ENCODE peak calls at places on chromosomes 7 and 10, in five cellular contexts. J, C, E, L and O are unnamed samples.

GRCh38 chr10:11270858-11271179 is 253.1 kb downstream of the CELF2 start:
- DNase-seq in J (no peak), C (no peak), E (no peak), L (no peak), O (no peak)

GRCh38 chr7:170551-171363 is 21.6 kb upstream of the FAM20C start:
- DNase-seq in J (no peak), C (no peak), E (no peak), L (peak), O (no peak)

GRCh38 chr7:142626420-142627035 is 122.7 kb upstream of the PRSS1 start:
- DNase-seq in J (peak), C (peak), E (peak), L (peak), O (no peak)

GRCh38 chr7:100545636-100546128 is 6.7 kb downstream of the AGFG2 start:
- DNase-seq in J (peak), C (peak), E (peak), L (peak), O (peak)

GRCh38 chr7:155980841-155981240 is 168.6 kb upstream of the SHH start:
- DNase-seq in J (no peak), C (no peak), E (peak), L (peak), O (no peak)

GRCh38 chr10:47458466-47459154 is 25.3 kb downstream of the ANXA8 start:
- DNase-seq in J (no peak), C (peak), E (no peak), L (no peak), O (no peak)

GRCh38 chr7:144057954-144058353 is 9.2 kb downstream of the OR2A5 start:
- DNase-seq in J (no peak), C (peak), E (no peak), L (no peak), O (no peak)

GRCh38 chr10:2861632-2862210 is 205.6 kb upstream of the PFKP start:
- DNase-seq in J (no peak), C (no peak), E (no peak), L (no peak), O (no peak)

GRCh38 chr7:18693401-18693800 is 197.9 kb downstream of the HDAC9 start:
- DNase-seq in J (no peak), C (peak), E (no peak), L (no peak), O (peak)

GRCh38 chr7:27165089-27165654 is at the start of gene HOXA9:
- DNase-seq in J (no peak), C (no peak), E (no peak), L (peak), O (peak)

GRCh38 chr10:84293574-84294016 is 34.8 kb upstream of the CCSER2 start:
- DNase-seq in J (no peak), C (no peak), E (no peak), L (no peak), O (no peak)

GRCh38 chr10:125008689-125009579 is 67.0 kb downstream of the ZRANB1 start:
- DNase-seq in J (no peak), C (no peak), E (no peak), L (no peak), O (no peak)

GRCh38 chr10:118369806-118370205 is 27.7 kb upstream of the FAM204A start:
- DNase-seq in J (no peak), C (no peak), E (no peak), L (no peak), O (no peak)

GRCh38 chr7:51456471-51457060 is 140.0 kb upstream of the COBL start:
- DNase-seq in J (no peak), C (no peak), E (no peak), L (no peak), O (no peak)

GRCh38 chr7:140604076-140604475 is 36.5 kb downstream of the DENND2A start:
- DNase-seq in J (no peak), C (no peak), E (no peak), L (no peak), O (no peak)

GRCh38 chr7:76234282-76234584 is 32.5 kb downstream of the SRRM3 start:
- DNase-seq in J (no peak), C (no peak), E (no peak), L (no peak), O (no peak)

GRCh38 chr10:69434926-69435325 is 16.3 kb upstream of the TSPAN15 start:
- DNase-seq in J (no peak), C (no peak), E (no peak), L (no peak), O (no peak)

GRCh38 chr7:28477041-28477442 is 64.7 kb downstream of the CREB5 start:
- DNase-seq in J (no peak), C (no peak), E (no peak), L (no peak), O (no peak)

GRCh38 chr7:102404005-102404861 is 8.1 kb downstream of the PRKRIP1 start:
- DNase-seq in J (peak), C (peak), E (peak), L (no peak), O (no peak)

GRCh38 chr7:43873300-43873699 is 4.0 kb upstream of the MRPS24 start:
- DNase-seq in J (no peak), C (peak), E (no peak), L (peak), O (peak)

GRCh38 chr10:101291254-101292193 is 62.3 kb upstream of the LBX1 start:
- DNase-seq in J (peak), C (peak), E (peak), L (peak), O (peak)

GRCh38 chr10:58266003-58266825 is 1.5 kb downstream of the IPMK start:
- DNase-seq in J (no peak), C (peak), E (no peak), L (no peak), O (no peak)

GRCh38 chr10:133474833-133475734 is 21.3 kb downstream of the SCART1 start:
- DNase-seq in J (peak), C (no peak), E (no peak), L (no peak), O (no peak)

GRCh38 chr10:67763499-67764011 is 67.6 kb upstream of the CTNNA3 start:
- DNase-seq in J (peak), C (peak), E (peak), L (peak), O (peak)

DNA sequence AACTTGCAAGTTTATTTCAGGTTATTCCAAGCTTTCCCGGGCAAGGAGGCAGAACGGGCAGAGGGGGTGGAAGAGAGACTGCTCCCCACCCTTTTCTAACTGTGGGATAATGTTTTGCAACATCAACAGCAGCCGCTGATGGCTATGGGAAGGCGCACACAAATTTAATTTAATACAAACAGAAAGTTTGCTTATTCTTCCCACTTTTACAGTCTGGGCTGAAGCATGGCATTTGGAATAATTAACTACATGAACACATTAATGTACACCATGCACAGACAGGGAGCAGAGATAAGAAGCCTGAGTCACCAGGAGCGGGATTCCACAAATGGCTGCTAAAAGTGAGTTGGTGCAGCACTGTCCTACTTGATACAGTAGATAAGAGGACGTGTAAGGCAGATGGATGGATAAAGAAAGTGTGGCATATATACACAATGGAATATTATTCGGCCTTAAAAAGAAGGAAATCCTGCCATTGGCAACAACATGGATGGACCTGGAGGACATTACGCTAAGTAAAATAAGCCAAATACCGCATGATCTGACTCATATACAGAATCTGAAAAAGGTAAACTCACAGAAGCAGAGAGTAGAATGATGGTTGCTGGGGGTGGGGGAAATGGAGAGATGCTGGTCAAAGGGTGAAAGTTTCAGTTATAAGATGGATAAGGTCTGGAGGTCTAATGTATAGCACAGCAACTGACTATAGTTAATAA is 36.5 kb downstream of the AFAP1L2 start:
- DNase-seq in J (no peak), C (peak), E (no peak), L (no peak), O (peak)
- H3K27ac ChIP-seq in J (no peak), C (no peak), E (no peak), L (no peak), O (peak)

GRCh38 chr10:93742633-93743349 is 14.9 kb upstream of the LGI1 start:
- DNase-seq in J (no peak), C (no peak), E (no peak), L (no peak), O (no peak)

GRCh38 chr10:93749218-93749799 is 8.4 kb upstream of the LGI1 start:
- DNase-seq in J (no peak), C (no peak), E (peak), L (no peak), O (no peak)

GRCh38 chr10:93745411-93746065 is 12.2 kb upstream of the LGI1 start:
- DNase-seq in J (no peak), C (no peak), E (peak), L (peak), O (no peak)

GRCh38 chr10:93751074-93751572 is 6.6 kb upstream of the LGI1 start:
- DNase-seq in J (no peak), C (no peak), E (no peak), L (no peak), O (no peak)

DNA sequence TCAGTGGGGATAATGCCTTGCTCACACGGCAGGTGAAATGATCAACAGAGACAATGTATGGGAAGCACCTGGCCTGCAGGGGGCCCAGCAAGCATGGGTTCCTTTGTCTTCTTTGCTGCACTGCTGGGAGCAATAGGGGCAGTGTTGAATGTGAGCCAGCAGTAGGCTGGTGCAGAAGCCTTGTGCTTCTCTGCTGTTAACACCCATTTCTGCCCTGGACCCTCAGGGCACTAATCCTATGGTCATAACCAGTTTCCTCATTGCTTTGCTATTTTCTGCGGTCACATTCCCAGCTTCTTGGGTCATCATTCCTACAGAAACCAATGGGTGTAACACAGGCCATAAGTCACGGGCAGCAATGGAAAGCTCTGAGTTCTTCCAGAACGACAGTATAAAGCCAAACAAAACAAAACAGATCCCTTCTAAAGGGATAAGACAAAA is 10.9 kb upstream of the LGI1 start:
- DNase-seq in J (no peak), C (peak), E (peak), L (no peak), O (no peak)
- H3K27ac ChIP-seq in J (no peak), C (no peak), E (no peak), L (no peak), O (no peak)

GRCh38 chr10:43923328-43923727 is 274.6 kb upstream of the ZNF32 start:
- DNase-seq in J (no peak), C (no peak), E (no peak), L (no peak), O (no peak)

GRCh38 chr10:43925793-43926192 is 277.1 kb upstream of the ZNF32 start:
- DNase-seq in J (no peak), C (no peak), E (no peak), L (no peak), O (no peak)

GRCh38 chr10:43921881-43922280 is 273.2 kb upstream of the ZNF32 start:
- DNase-seq in J (no peak), C (no peak), E (peak), L (no peak), O (no peak)

GRCh38 chr10:43921478-43921877 is 272.8 kb upstream of the ZNF32 start:
- DNase-seq in J (no peak), C (no peak), E (peak), L (no peak), O (no peak)

DNA sequence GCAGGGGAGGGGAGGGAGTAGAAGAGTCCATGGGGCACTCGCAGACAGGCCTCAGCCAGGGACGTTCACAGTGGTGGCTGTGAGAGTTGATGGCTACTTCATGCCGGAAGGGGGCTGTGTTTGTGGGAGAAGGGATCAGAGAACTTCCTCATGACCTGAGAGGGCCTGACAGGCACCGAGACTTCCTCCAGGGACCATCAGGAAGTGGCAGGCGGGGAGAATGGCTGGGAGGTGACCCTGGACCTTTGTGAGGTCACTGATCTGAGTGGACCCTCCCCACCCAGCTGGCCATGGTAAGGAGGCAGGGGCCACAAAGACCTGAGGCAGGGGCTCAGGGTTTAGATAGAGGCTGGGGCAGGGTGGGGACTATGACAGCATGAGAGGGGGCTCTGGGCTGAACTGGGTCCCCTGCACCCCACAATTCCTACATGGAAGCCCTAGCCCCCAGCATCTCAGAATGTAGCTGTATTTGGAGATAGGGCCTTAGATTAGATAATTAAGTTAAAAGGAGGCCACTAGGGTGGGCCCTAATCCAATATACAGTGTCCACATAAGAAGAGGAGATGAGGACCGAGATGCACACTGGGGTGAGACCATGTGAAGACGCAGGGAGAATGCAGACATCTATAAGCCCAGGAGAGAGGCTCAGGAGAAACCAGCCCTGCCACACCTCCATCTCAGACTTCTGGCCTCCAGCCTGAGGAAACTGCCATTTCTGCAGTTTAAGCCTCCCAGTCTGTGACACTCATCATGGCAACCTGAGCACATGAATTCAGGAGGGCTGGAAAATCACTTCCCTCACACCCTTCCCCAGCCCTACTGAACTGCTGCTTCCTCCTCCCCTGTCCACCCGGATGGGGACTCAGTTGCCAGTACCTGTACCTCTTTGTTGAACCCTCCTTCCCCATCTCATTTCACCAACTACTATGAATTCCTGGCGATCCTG is 273.9 kb upstream of the ZNF32 start:
- DNase-seq in J (no peak), C (no peak), E (peak), L (no peak), O (no peak)
- H3K27ac ChIP-seq in J (no peak), C (no peak), E (no peak), L (no peak), O (no peak)

GRCh38 chr7:116228241-116228640 is 17.9 kb downstream of the TES start:
- DNase-seq in J (no peak), C (no peak), E (no peak), L (no peak), O (no peak)
- H3K27ac ChIP-seq in J (no peak), C (peak), E (no peak), L (peak), O (peak)

DNA sequence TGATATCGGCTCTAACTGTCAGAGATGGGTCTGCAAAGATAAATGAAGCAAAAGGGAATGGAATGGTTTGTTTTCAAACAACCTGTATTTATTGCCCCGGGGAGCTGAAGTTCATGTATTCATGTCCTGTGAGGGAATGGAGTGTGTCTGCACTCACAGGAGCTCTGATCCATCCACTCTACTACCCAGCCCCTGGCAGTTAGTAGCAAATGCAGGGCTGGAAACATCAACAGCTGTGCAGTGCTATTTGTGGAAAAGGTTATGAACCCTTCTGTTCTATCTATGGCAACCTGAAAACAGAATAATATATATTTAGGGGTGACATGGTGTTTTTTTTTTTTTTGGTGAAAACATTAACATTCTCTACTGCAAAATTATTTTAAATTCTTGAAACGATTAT is 9.8 kb downstream of the AGR2 start:
- DNase-seq in J (no peak), C (no peak), E (no peak), L (no peak), O (no peak)
- H3K27ac ChIP-seq in J (no peak), C (no peak), E (no peak), L (no peak), O (no peak)

GRCh38 chr7:134777908-134778580 is 1.4 kb upstream of the CALD1 start:
- DNase-seq in J (no peak), C (no peak), E (no peak), L (no peak), O (peak)
- H3K27ac ChIP-seq in J (no peak), C (peak), E (peak), L (peak), O (peak)

DNA sequence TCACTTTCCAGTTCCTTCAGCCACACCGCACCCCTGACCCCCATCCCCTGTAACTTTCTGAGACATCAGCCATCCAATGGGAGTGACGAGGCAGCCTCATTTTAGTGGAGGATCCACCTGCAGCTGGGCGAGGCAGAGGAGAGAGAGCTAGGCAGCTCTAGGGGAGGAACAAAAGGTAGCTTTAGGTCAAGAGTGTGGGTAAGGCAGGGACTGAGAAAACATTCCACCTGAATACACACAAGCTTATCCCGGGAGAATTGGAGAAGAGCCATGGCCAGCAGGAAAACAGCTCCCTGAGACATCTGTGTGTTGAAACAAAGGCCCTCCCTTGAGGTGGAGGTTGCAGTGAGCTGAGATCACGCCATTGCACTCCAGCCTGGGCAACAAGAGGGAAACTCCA is 6.7 kb upstream of the KLRG2 start:
- DNase-seq in J (no peak), C (no peak), E (no peak), L (no peak), O (no peak)
- H3K27ac ChIP-seq in J (no peak), C (no peak), E (no peak), L (no peak), O (no peak)

GRCh38 chr7:147173883-147174282 is 1057.3 kb downstream of the CNTNAP2 start:
- DNase-seq in J (no peak), C (no peak), E (no peak), L (no peak), O (no peak)

GRCh38 chr7:147171013-147171391 is 1054.4 kb downstream of the CNTNAP2 start:
- DNase-seq in J (no peak), C (no peak), E (no peak), L (no peak), O (no peak)

DNA sequence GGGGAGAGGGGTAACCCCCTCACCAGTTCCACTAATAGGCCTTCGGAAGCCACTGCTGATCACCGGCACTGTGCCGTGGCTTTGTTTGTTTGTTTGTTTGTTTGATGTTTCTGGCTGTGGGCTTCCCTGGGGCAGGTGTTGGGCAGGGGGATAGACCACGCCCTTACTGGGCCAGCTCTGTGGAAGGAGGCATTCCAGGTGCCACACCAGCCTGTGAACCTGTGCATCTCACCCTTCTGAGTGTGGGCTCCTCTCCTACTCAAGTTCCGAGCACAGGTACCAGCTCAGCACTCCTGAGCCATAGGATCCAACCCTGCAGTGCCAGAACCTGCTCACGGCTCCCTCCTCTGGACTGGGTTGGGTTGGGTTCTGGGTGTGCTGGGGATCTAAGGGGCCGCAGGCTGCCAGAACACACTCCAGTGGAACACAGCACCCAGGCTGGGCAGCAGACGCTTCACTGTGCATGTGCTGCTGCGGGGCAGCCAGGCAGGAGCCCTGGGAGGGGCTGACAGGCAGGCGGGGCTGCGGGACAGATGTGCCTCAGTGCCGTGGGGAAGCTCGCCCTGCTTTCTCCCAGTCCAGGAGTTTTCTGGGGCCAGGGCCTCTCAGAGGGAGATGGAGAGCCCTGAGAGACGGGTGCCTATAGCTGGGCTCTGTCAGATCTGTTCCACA is 1053.9 kb downstream of the CNTNAP2 start:
- DNase-seq in J (no peak), C (no peak), E (peak), L (no peak), O (no peak)
- H3K27ac ChIP-seq in J (no peak), C (no peak), E (no peak), L (no peak), O (no peak)